ENCODE peak calls at places on chromosomes 6 and 20, in seven cellular contexts. X, D, L, S, O, K and A are unnamed samples.

GRCh38 chr6:166712554-166713228 is 85.6 kb upstream of the RPS6KA2 start:
- DNase-seq in L (no peak), O (no peak), K (no peak), S (peak), D (peak), X (no peak), A (no peak)

GRCh38 chr20:51880188-51880587 is 77.9 kb upstream of the SALL4 start:
- DNase-seq in L (no peak), D (no peak), X (no peak), O (no peak), K (no peak), S (no peak), A (no peak)

GRCh38 chr20:31740208-31740607 is 1.1 kb downstream of the TPX2 start:
- DNase-seq in D (no peak), K (peak), L (no peak), X (no peak), S (peak), O (peak), A (peak)

GRCh38 chr6:7974932-7975763 is 64.6 kb upstream of the TXNDC5 start:
- DNase-seq in S (no peak), O (peak), X (peak), K (no peak), L (peak), D (no peak), A (no peak)

GRCh38 chr6:137297887-137298286 is 78.7 kb upstream of the IFNGR1 start:
- DNase-seq in L (no peak), X (no peak), D (peak), S (peak), K (no peak), O (peak), A (no peak)

GRCh38 chr6:150890346-150890745 is 24.8 kb downstream of the MTHFD1L start:
- DNase-seq in X (no peak), L (no peak), O (no peak), S (no peak), K (no peak), D (no peak), A (no peak)

GRCh38 chr6:139801571-139802321 is 427.3 kb upstream of the CITED2 start:
- DNase-seq in O (no peak), D (peak), S (peak), K (no peak), X (no peak), L (peak), A (no peak)

GRCh38 chr20:62370115-62370806 is 3.1 kb upstream of the LAMA5 start:
- DNase-seq in O (peak), S (no peak), L (peak), D (no peak), K (no peak), X (no peak), A (no peak)

GRCh38 chr20:24933266-24933908 is 15.7 kb upstream of the CST7 start:
- DNase-seq in K (no peak), S (no peak), O (no peak), L (no peak), X (no peak), D (no peak), A (no peak)

GRCh38 chr6:70667256-70667710 is 400 bp upstream of the SMAP1 start:
- DNase-seq in D (no peak), K (no peak), O (no peak), X (no peak), L (no peak), S (no peak), A (no peak)

GRCh38 chr6:145929037-145929633 is 35.0 kb downstream of the SHPRH start:
- DNase-seq in S (peak), X (peak), D (peak), K (peak), L (peak), O (peak), A (peak)

GRCh38 chr20:59525500-59526241 is 78.7 kb upstream of the PHACTR3 start:
- DNase-seq in S (peak), O (peak), D (peak), K (peak), X (peak), L (peak), A (peak)

GRCh38 chr20:16518068-16518783 is 55.0 kb downstream of the KIF16B start:
- DNase-seq in K (peak), X (peak), D (peak), L (peak), S (peak), O (peak), A (no peak)

GRCh38 chr6:9933674-9934073 is 481.2 kb downstream of the TFAP2A start:
- DNase-seq in D (no peak), L (no peak), S (no peak), X (no peak), K (no peak), O (peak), A (no peak)

GRCh38 chr6:90079555-90080490 is 185.6 kb downstream of the GJA10 start:
- DNase-seq in X (no peak), K (no peak), S (no peak), D (no peak), O (no peak), L (no peak), A (no peak)

GRCh38 chr20:23501926-23502325 is 11.0 kb downstream of the CST8 start:
- DNase-seq in K (no peak), X (no peak), O (no peak), D (no peak), S (no peak), L (no peak), A (no peak)

GRCh38 chr6:105539879-105540278 is 137.0 kb upstream of the PREP start:
- DNase-seq in L (no peak), X (no peak), S (no peak), O (no peak), D (no peak), K (no peak), A (no peak)

GRCh38 chr6:51199733-51200132 is 381.1 kb downstream of the TFAP2B start:
- DNase-seq in K (no peak), S (no peak), O (no peak), D (no peak), L (no peak), X (no peak), A (no peak)

GRCh38 chr20:20303320-20303719 is 64.6 kb upstream of the INSM1 start:
- DNase-seq in D (no peak), S (no peak), X (no peak), O (no peak), L (no peak), K (no peak), A (no peak)

GRCh38 chr6:122789078-122789861 is at the start of gene SMPDL3A:
- DNase-seq in O (peak), K (no peak), D (peak), X (peak), L (peak), S (peak), A (peak)

GRCh38 chr6:156949376-156949775 is 172.2 kb downstream of the ARID1B start:
- DNase-seq in K (no peak), L (peak), S (no peak), D (no peak), O (peak), X (peak), A (no peak)

GRCh38 chr20:13464702-13465101 is 174.0 kb downstream of the TASP1 start:
- DNase-seq in O (no peak), S (no peak), L (no peak), D (no peak), K (no peak), X (no peak), A (no peak)

GRCh38 chr6:136526196-136526930 is 23.9 kb downstream of the MAP7 start:
- DNase-seq in D (peak), O (no peak), S (peak), X (no peak), L (peak), K (no peak), A (no peak)

GRCh38 chr6:132733288-132733687 is 19.4 kb upstream of the VNN1 start:
- DNase-seq in K (no peak), S (no peak), L (no peak), O (peak), D (no peak), X (no peak), A (no peak)

GRCh38 chr6:39998126-39998525 is 63.9 kb upstream of the MOCS1 start:
- DNase-seq in K (no peak), O (no peak), L (no peak), X (no peak), D (no peak), S (no peak), A (no peak)

GRCh38 chr6:159217595-159218275 is 48.5 kb downstream of the FNDC1 start:
- DNase-seq in D (peak), L (peak), K (peak), O (peak), X (peak), S (peak), A (no peak)

GRCh38 chr6:119626884-119627619 is 277.5 kb upstream of the MAN1A1 start:
- DNase-seq in L (no peak), X (no peak), D (no peak), S (no peak), K (no peak), O (peak), A (no peak)

GRCh38 chr20:33584976-33585375 is 77.2 kb upstream of the C20orf144 start:
- DNase-seq in D (no peak), L (no peak), S (no peak), K (no peak), X (no peak), O (peak), A (no peak)

GRCh38 chr6:37576336-37576737 is 76.6 kb upstream of the CCDC167 start:
- DNase-seq in L (no peak), D (no peak), S (no peak), O (peak), X (peak), K (no peak), A (no peak)

GRCh38 chr6:4396032-4396431 is 260.7 kb upstream of the ECI2 start:
- DNase-seq in S (no peak), D (peak), O (peak), X (no peak), L (no peak), K (no peak), A (no peak)

GRCh38 chr20:59640267-59640666 is 35.9 kb downstream of the PHACTR3 start:
- DNase-seq in O (no peak), S (no peak), L (no peak), D (no peak), X (no peak), K (no peak), A (no peak)

DNA sequence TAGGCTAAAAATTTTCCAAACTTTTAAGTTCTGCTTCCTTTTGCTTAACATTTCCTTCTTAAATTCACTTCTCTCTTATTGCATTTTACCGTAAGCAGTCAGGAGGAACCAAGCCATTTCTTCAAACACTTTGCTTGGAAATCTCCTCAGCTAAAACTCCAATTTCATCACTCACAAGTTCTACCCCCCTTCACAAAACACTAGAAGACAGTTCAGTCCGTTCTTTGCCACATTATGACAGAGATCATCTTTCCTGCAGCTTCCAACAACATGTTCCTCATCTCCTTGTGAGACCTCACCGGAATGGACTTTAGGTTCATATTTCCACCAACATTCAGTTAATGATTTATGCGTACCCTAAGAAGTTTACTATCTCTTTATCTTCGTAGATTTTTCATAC is 79.2 kb upstream of the LY86 start:
- DNase-seq in K (no peak), L (no peak), S (no peak), X (no peak), D (no peak), O (no peak), A (no peak)
- TF ChIP-seq EZH2phosphoT487 in K (no peak), L (no peak), S (no peak), X (no peak), D (no peak), O (no peak), A (no peak)

DNA sequence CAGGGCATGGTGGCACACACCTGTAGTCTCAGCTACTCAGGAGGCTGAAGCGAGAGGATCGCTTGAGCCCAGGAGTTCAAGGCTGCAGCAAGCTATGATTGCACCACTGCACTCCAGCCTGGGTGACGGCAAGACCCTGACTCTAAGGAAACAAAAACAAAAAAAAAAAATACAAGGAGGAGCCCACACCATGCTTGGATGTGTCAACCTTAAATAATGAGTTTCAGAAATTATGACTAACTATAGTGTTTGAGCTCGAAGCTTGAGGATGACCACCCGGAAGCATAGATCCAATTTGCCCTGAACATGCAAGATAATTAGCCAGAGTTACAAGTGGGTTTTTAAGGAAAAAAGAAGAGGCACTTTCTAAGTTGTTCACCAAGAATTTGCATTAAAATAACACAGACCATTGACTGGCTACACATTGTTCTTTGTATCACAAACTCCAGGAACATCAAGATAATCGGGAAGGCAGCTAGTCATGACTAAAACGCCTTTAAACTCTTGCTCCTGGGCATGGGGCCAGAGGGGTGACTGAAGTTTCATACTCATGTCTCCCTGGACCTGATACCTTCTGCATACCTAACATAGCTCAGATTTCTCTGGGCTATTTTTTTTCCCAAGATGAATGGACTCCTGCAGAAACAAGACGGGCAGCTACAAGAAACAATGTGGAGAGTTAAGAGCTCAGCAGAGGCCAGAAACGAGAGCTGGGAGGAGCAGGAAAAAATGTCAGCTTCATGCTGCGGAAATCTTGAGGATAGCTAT is 289.6 kb downstream of the PREX1 start:
- DNase-seq in K (no peak), X (peak), O (peak), D (peak), S (peak), L (peak), A (no peak)
- H3K27ac ChIP-seq in K (no peak), X (no peak), O (peak), D (peak), S (no peak), L (no peak), A (no peak)

GRCh38 chr6:31585531-31585930 is 546 bp upstream of the LST1 start:
- DNase-seq in X (peak), K (peak), O (peak), D (peak), L (no peak), S (peak), A (peak)
- TF ChIP-seq CTCF in X (peak), K (peak), O (peak), D (peak), L (no peak), S (peak), A (peak)

GRCh38 chr6:50113114-50113857 is 63.6 kb upstream of the DEFB112 start:
- DNase-seq in K (no peak), X (no peak), L (no peak), S (peak), O (no peak), D (peak), A (no peak)
- TF ChIP-seq EZH2phosphoT487 in K (no peak), X (no peak), L (no peak), S (no peak), O (no peak), D (no peak), A (no peak)

GRCh38 chr6:147782302-147782701 is 273.8 kb downstream of the SAMD5 start:
- DNase-seq in L (peak), X (no peak), S (peak), D (no peak), K (no peak), O (peak), A (no peak)
- H3K27ac ChIP-seq in L (peak), X (no peak), S (no peak), D (no peak), K (no peak), O (no peak), A (no peak)

GRCh38 chr6:3294921-3295871 is 36.4 kb downstream of the PSMG4 start:
- DNase-seq in X (no peak), L (peak), S (peak), K (peak), O (peak), D (peak), A (no peak)

GRCh38 chr6:3296537-3297453 is 38.0 kb downstream of the PSMG4 start:
- DNase-seq in O (peak), S (no peak), K (no peak), D (no peak), L (no peak), X (no peak), A (no peak)

GRCh38 chr6:3297909-3298308 is 39.2 kb downstream of the PSMG4 start:
- DNase-seq in O (no peak), D (no peak), S (no peak), X (no peak), K (no peak), L (no peak), A (no peak)

GRCh38 chr6:3294396-3294795 is 35.6 kb downstream of the PSMG4 start:
- DNase-seq in X (no peak), O (no peak), K (no peak), D (no peak), L (no peak), S (no peak), A (no peak)

DNA sequence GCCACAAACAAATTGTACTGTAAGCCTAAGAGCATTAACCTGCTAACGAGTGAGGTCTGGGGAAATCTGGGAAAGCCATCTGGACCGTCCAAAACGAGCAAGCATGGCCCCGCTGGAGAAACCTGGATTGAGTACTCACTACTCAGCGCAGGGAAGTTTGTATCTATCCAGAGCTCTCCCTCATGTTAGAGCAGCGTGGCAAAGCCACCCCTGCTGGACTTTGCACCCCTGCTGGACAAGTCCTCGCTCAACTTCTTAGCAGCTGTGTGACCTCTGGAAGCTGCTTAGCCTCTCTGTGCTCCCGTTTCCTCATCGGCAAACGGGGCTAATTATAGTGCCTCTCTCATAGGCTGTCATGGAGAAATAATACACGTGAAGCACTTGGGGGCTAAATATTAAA is 37.4 kb downstream of the PSMG4 start:
- DNase-seq in S (no peak), X (no peak), D (no peak), O (no peak), L (no peak), K (no peak), A (no peak)
- TF ChIP-seq CTCF in S (no peak), X (no peak), D (no peak), O (no peak), L (no peak), K (no peak), A (no peak)

GRCh38 chr20:57465486-57465885 is 59.5 kb downstream of the CTCFL start:
- DNase-seq in S (no peak), D (no peak), K (no peak), O (no peak), L (no peak), X (no peak), A (no peak)
- TF ChIP-seq EZH2phosphoT487 in S (no peak), D (no peak), K (no peak), O (no peak), L (no peak), X (no peak), A (no peak)

DNA sequence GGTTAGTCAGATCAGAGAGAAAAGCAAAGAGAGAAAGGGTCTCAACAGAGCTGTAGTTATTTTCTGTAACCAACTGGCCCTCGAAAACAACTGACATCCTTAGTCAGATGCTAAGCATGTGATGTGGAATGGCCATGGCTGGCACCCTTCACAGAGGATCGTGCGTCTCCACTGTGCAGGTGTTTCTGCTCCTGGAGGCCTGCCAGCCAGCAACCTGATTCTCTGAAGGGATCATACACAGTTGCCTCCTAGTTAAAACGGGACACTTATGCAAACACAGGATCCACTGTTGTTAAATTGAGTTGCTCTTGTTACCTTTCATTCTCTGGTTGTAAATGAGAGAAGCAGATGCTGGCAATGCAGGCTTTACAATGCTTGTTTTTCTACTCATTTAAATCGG is 148.5 kb downstream of the HDGFL1 start:
- DNase-seq in X (no peak), D (no peak), S (no peak), L (peak), O (peak), K (no peak), A (no peak)
- H3K27ac ChIP-seq in X (no peak), D (no peak), S (no peak), L (no peak), O (no peak), K (no peak), A (no peak)